ENCODE peak calls at places on chromosomes 6 and 20, in six cellular contexts. I is MM.1S, B is HCT116, F is PC-3, Y is GM23338, E is GM23248. D is an unnamed sample.

GRCh38 chr20:13567663-13568062 is 71.1 kb downstream of the TASP1 start:
- DNase-seq in I (no peak), B (no peak), F (no peak), Y (no peak), E (no peak), D (no peak)

GRCh38 chr6:136992113-136992512 is 52.7 kb downstream of the IL20RA start:
- DNase-seq in I (no peak), B (no peak), F (no peak), Y (no peak), E (no peak), D (no peak)

GRCh38 chr6:43669922-43670622 is 17.5 kb downstream of the MRPS18A start:
- DNase-seq in I (peak), B (no peak), F (peak), Y (peak), E (no peak), D (no peak)

GRCh38 chr6:36928547-36928918 is 26.0 kb upstream of the PI16 start:
- DNase-seq in I (no peak), B (no peak), F (no peak), Y (no peak), E (no peak), D (no peak)

GRCh38 chr6:158039178-158039557 is 57.5 kb downstream of the SYNJ2 start:
- DNase-seq in I (no peak), B (no peak), F (no peak), Y (no peak), E (no peak), D (peak)

GRCh38 chr6:10465633-10466499 is 51.0 kb upstream of the TFAP2A start:
- DNase-seq in I (peak), B (peak), F (peak), Y (peak), E (peak), D (peak)

GRCh38 chr6:133894795-133895401 is 6.0 kb downstream of the TCF21 start:
- DNase-seq in I (no peak), B (no peak), F (no peak), Y (no peak), E (peak), D (no peak)

GRCh38 chr6:126091507-126091906 is 105.2 kb downstream of the TRMT11 start:
- DNase-seq in I (no peak), B (no peak), F (no peak), Y (peak), E (no peak), D (peak)

GRCh38 chr6:38215651-38216319 is 396.3 kb downstream of the ZFAND3 start:
- DNase-seq in I (no peak), B (no peak), F (no peak), Y (no peak), E (no peak), D (no peak)

GRCh38 chr20:46683068-46683477 is 6.2 kb downstream of the TP53RK start:
- DNase-seq in I (no peak), B (no peak), F (no peak), Y (no peak), E (no peak), D (no peak)

GRCh38 chr6:118316796-118317384 is 231.2 kb upstream of the PLN start:
- DNase-seq in I (peak), B (no peak), F (no peak), Y (no peak), E (no peak), D (no peak)

GRCh38 chr20:52191436-52192295 is at the start of gene ZFP64:
- DNase-seq in I (peak), B (peak), F (peak), Y (peak), E (peak), D (peak)

GRCh38 chr20:2619961-2620595 is 32.4 kb upstream of the NOP56 start:
- DNase-seq in I (no peak), B (peak), F (peak), Y (no peak), E (peak), D (no peak)
- TF ChIP-seq EZH2phosphoT487 in I (no peak), B (no peak), F (no peak), Y (no peak), E (no peak), D (no peak)

GRCh38 chr6:31580807-31581437 is 1.3 kb downstream of the LTB start:
- DNase-seq in I (peak), B (peak), F (peak), Y (peak), E (peak), D (peak)
- TF ChIP-seq EZH2 in I (no peak), B (no peak), F (no peak), Y (no peak), E (no peak), D (peak)

GRCh38 chr6:26033942-26034354 is 53.3 kb upstream of the HFE start:
- DNase-seq in I (peak), B (no peak), F (no peak), Y (peak), E (no peak), D (peak)
- TF ChIP-seq EZH2phosphoT487 in I (no peak), B (no peak), F (no peak), Y (no peak), E (no peak), D (no peak)

GRCh38 chr20:3560578-3560977 is 89.8 kb downstream of the ATRN start:
- DNase-seq in I (no peak), B (no peak), F (peak), Y (no peak), E (peak), D (no peak)

GRCh38 chr20:3559231-3559630 is 88.4 kb downstream of the ATRN start:
- DNase-seq in I (no peak), B (no peak), F (no peak), Y (no peak), E (no peak), D (no peak)

GRCh38 chr20:3559637-3560036 is 88.8 kb downstream of the ATRN start:
- DNase-seq in I (no peak), B (no peak), F (no peak), Y (no peak), E (no peak), D (no peak)

GRCh38 chr20:3560162-3560561 is 89.3 kb downstream of the ATRN start:
- DNase-seq in I (no peak), B (no peak), F (no peak), Y (no peak), E (no peak), D (no peak)

GRCh38 chr20:3557237-3557636 is 86.4 kb downstream of the ATRN start:
- DNase-seq in I (no peak), B (no peak), F (no peak), Y (no peak), E (no peak), D (no peak)
- TF ChIP-seq EZH2 in I (no peak), B (no peak), F (no peak), Y (no peak), E (no peak), D (no peak)

GRCh38 chr6:21526974-21527373 is 66.6 kb upstream of the SOX4 start:
- DNase-seq in I (no peak), B (no peak), F (no peak), Y (no peak), E (no peak), D (no peak)

GRCh38 chr6:21523652-21524051 is 69.9 kb upstream of the SOX4 start:
- DNase-seq in I (no peak), B (no peak), F (no peak), Y (no peak), E (no peak), D (no peak)

GRCh38 chr6:21529431-21529830 is 64.1 kb upstream of the SOX4 start:
- DNase-seq in I (no peak), B (no peak), F (no peak), Y (no peak), E (no peak), D (peak)

GRCh38 chr6:21531393-21531792 is 62.2 kb upstream of the SOX4 start:
- DNase-seq in I (no peak), B (no peak), F (no peak), Y (no peak), E (no peak), D (no peak)

GRCh38 chr6:21527731-21528130 is 65.8 kb upstream of the SOX4 start:
- DNase-seq in I (no peak), B (no peak), F (peak), Y (no peak), E (no peak), D (no peak)
- TF ChIP-seq EZH2phosphoT487 in I (no peak), B (no peak), F (no peak), Y (no peak), E (no peak), D (no peak)

DNA sequence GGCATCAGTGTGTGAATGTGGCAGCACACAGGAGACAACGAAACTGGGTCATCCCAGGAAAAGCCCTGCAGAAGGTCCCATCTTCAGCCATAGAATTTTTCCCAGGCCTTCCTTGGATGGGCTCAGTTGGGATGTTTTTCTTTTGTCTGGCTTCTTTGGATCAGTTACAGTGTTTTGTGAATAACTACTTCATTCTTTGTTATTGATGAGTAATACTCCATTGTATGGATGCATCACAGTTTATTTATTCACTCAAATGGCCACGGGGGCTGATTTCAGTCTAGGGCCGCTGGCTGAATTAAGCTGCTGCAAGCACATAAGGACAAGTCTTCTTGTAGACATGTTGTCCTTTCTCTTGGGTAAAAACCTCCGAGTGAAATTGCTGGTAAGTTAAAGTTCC is 81.3 kb upstream of the CD93 start:
- DNase-seq in I (no peak), B (no peak), F (peak), Y (no peak), E (peak), D (no peak)
- TF ChIP-seq EZH2 in I (no peak), B (no peak), F (no peak), Y (no peak), E (no peak), D (no peak)

GRCh38 chr6:4383910-4384637 is 248.7 kb upstream of the ECI2 start:
- DNase-seq in I (no peak), B (no peak), F (no peak), Y (no peak), E (no peak), D (peak)

GRCh38 chr6:4382362-4382853 is 247.0 kb upstream of the ECI2 start:
- DNase-seq in I (no peak), B (no peak), F (no peak), Y (no peak), E (no peak), D (no peak)

GRCh38 chr6:4380881-4381281 is 245.5 kb upstream of the ECI2 start:
- DNase-seq in I (no peak), B (no peak), F (no peak), Y (no peak), E (no peak), D (no peak)

GRCh38 chr6:4381379-4381778 is 246.0 kb upstream of the ECI2 start:
- DNase-seq in I (no peak), B (no peak), F (no peak), Y (no peak), E (peak), D (no peak)

DNA sequence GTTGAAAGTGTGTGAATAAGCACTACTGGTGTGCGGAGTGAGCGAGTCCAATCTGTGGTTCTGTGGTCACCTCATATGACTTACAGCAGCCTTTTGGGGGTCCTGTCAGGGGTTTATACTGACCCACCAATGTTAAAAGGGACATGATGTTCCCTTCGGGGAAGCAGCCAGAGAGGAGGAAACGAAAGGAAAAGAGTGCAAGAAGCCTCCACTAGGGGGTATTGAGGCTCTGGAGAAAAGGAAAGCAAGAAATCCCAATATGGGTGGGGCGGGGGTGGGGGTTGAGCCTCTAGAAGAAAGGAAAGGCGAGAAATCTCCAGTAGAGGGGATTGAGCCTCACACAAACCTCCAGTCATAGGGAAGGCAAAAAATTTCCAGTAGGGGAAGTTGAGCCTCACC is 249.3 kb upstream of the ECI2 start:
- DNase-seq in I (no peak), B (no peak), F (no peak), Y (peak), E (no peak), D (peak)
- TF ChIP-seq EZH2phosphoT487 in I (no peak), B (no peak), F (no peak), Y (no peak), E (no peak), D (no peak)

DNA sequence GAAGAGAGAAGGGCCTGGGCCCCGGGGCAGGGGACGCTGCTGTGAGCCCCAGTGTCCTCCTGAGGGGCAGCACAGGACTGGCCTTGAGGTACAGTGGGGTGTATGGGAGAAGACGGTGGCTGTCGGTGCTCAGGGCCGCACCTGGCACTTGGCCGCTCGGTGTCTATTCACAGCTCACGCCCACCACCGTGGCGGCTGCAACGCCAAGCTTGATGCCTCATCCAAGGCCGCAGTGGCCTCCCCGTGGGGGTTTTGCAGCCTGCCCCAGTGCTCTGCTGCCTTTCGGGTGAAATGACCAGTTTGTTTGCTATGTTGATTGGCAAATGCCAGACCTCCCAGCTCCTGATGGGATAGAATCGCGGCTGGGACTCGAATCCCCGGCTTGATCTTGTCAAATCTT is 79.5 kb upstream of the SLCO4A1 start:
- DNase-seq in I (no peak), B (no peak), F (no peak), Y (no peak), E (no peak), D (no peak)
- TF ChIP-seq EZH2 in I (no peak), B (no peak), F (no peak), Y (no peak), E (no peak), D (no peak)

GRCh38 chr20:6685181-6685582 is 82.3 kb upstream of the BMP2 start:
- DNase-seq in I (no peak), B (peak), F (peak), Y (no peak), E (peak), D (no peak)
- TF ChIP-seq EZH2phosphoT487 in I (no peak), B (no peak), F (no peak), Y (no peak), E (no peak), D (no peak)